ENCODE peak calls at places on chromosome 22, in nine cellular contexts. One of them, this sample, is unnamed.

GRCh38 chr22:36328635-36329216 is 59.0 kb downstream of the MYH9 start:
- DNase-seq in cardiac fibroblast: peak; percentile 97
- DNase-seq in transverse colon: peak; percentile 56
- DNase-seq in AG09309: peak; percentile 63
- DNase-seq in MCF 10A: peak; percentile 87
- DNase-seq in thoracic aorta: peak; percentile 62
- DNase-seq in H9: no peak
- DNase-seq in lung: peak; percentile 57
- DNase-seq in endothelial cell: no peak
- DNase-seq in this sample: no peak

GRCh38 chr22:27207907-27208306 is 550.5 kb downstream of the MIAT start:
- DNase-seq in cardiac fibroblast: peak; percentile 87
- DNase-seq in transverse colon: no peak
- DNase-seq in AG09309: peak; percentile 24
- DNase-seq in MCF 10A: peak; percentile 73
- DNase-seq in thoracic aorta: no peak
- DNase-seq in H9: no peak
- DNase-seq in lung: no peak
- DNase-seq in endothelial cell: no peak
- DNase-seq in this sample: no peak

GRCh38 chr22:39731481-39731880 is 160.9 kb downstream of the CACNA1I start:
- DNase-seq in cardiac fibroblast: no peak
- DNase-seq in transverse colon: no peak
- DNase-seq in AG09309: no peak
- DNase-seq in MCF 10A: no peak
- DNase-seq in thoracic aorta: no peak
- DNase-seq in H9: no peak
- DNase-seq in lung: no peak
- DNase-seq in endothelial cell: no peak
- DNase-seq in this sample: no peak

GRCh38 chr22:36301384-36301828 is 48.5 kb downstream of the APOL1 start:
- DNase-seq in cardiac fibroblast: peak; percentile 67
- DNase-seq in transverse colon: peak; percentile 85
- DNase-seq in AG09309: no peak
- DNase-seq in MCF 10A: peak; percentile 73
- DNase-seq in thoracic aorta: no peak
- DNase-seq in H9: peak; percentile 93
- DNase-seq in lung: peak; percentile 75
- DNase-seq in endothelial cell: peak; percentile 79
- DNase-seq in this sample: peak; percentile 84

GRCh38 chr22:37242395-37242918 is 1.6 kb downstream of the RAC2 start:
- DNase-seq in cardiac fibroblast: peak; percentile 61
- DNase-seq in transverse colon: peak; percentile 82
- DNase-seq in AG09309: no peak
- DNase-seq in MCF 10A: peak; percentile 41
- DNase-seq in thoracic aorta: peak; percentile 23
- DNase-seq in H9: no peak
- DNase-seq in lung: peak; percentile 78
- DNase-seq in endothelial cell: no peak
- DNase-seq in this sample: no peak

GRCh38 chr22:32352681-32353080 is 5.0 kb upstream of the RFPL3 start:
- DNase-seq in cardiac fibroblast: no peak
- DNase-seq in transverse colon: no peak
- DNase-seq in AG09309: no peak
- DNase-seq in MCF 10A: no peak
- DNase-seq in thoracic aorta: no peak
- DNase-seq in H9: no peak
- DNase-seq in lung: no peak
- DNase-seq in endothelial cell: no peak
- DNase-seq in this sample: no peak

GRCh38 chr22:27804683-27805297 is 3.2 kb upstream of the MN1 start:
- DNase-seq in cardiac fibroblast: peak; percentile 78
- DNase-seq in transverse colon: peak; percentile 62
- DNase-seq in AG09309: peak; percentile 18
- DNase-seq in MCF 10A: peak; percentile 51
- DNase-seq in thoracic aorta: no peak
- DNase-seq in H9: peak; percentile 79
- DNase-seq in lung: peak; percentile 46
- DNase-seq in endothelial cell: peak; percentile 78
- DNase-seq in this sample: no peak

GRCh38 chr22:27299181-27300085 is 502.1 kb downstream of the MN1 start:
- DNase-seq in cardiac fibroblast: no peak
- DNase-seq in transverse colon: no peak
- DNase-seq in AG09309: no peak
- DNase-seq in MCF 10A: no peak
- DNase-seq in thoracic aorta: no peak
- DNase-seq in H9: no peak
- DNase-seq in lung: no peak
- DNase-seq in endothelial cell: no peak
- DNase-seq in this sample: no peak

GRCh38 chr22:29790061-29790460 is 22.9 kb downstream of the UQCR10 start:
- DNase-seq in cardiac fibroblast: no peak
- DNase-seq in transverse colon: no peak
- DNase-seq in AG09309: no peak
- DNase-seq in MCF 10A: no peak
- DNase-seq in thoracic aorta: no peak
- DNase-seq in H9: no peak
- DNase-seq in lung: no peak
- DNase-seq in endothelial cell: no peak
- DNase-seq in this sample: no peak
- TF ChIP-seq CTCF in cardiac fibroblast: no peak
- TF ChIP-seq CTCF in transverse colon: no peak
- TF ChIP-seq CTCF in AG09309: no peak
- TF ChIP-seq CTCF in MCF 10A: no peak
- TF ChIP-seq CTCF in thoracic aorta: no peak
- TF ChIP-seq CTCF in H9: no peak
- TF ChIP-seq CTCF in lung: no peak
- TF ChIP-seq CTCF in endothelial cell: no peak
- TF ChIP-seq CTCF in this sample: no peak

GRCh38 chr22:29305836-29306174 is 645 bp upstream of the GAS2L1 start:
- DNase-seq in cardiac fibroblast: no peak
- DNase-seq in transverse colon: no peak
- DNase-seq in AG09309: no peak
- DNase-seq in MCF 10A: no peak
- DNase-seq in thoracic aorta: no peak
- DNase-seq in H9: no peak
- DNase-seq in lung: no peak
- DNase-seq in endothelial cell: no peak
- DNase-seq in this sample: no peak

GRCh38 chr22:29306175-29306829 is at the start of gene GAS2L1:
- DNase-seq in cardiac fibroblast: peak; percentile 80
- DNase-seq in transverse colon: peak; percentile 89
- DNase-seq in AG09309: peak; percentile 21
- DNase-seq in MCF 10A: peak; percentile 81
- DNase-seq in thoracic aorta: no peak
- DNase-seq in H9: peak; percentile 84
- DNase-seq in lung: peak; percentile 77
- DNase-seq in endothelial cell: peak; percentile 88
- DNase-seq in this sample: peak; percentile 84

GRCh38 chr22:29308148-29308790 is 1.8 kb downstream of the GAS2L1 start:
- DNase-seq in cardiac fibroblast: no peak
- DNase-seq in transverse colon: no peak
- DNase-seq in AG09309: no peak
- DNase-seq in MCF 10A: peak; percentile 33
- DNase-seq in thoracic aorta: no peak
- DNase-seq in H9: no peak
- DNase-seq in lung: no peak
- DNase-seq in endothelial cell: no peak
- DNase-seq in this sample: peak; percentile 72

GRCh38 chr22:29307658-29308147 is 1.3 kb downstream of the GAS2L1 start:
- DNase-seq in cardiac fibroblast: no peak
- DNase-seq in transverse colon: no peak
- DNase-seq in AG09309: no peak
- DNase-seq in MCF 10A: peak; percentile 23
- DNase-seq in thoracic aorta: no peak
- DNase-seq in H9: no peak
- DNase-seq in lung: no peak
- DNase-seq in endothelial cell: no peak
- DNase-seq in this sample: no peak

DNA sequence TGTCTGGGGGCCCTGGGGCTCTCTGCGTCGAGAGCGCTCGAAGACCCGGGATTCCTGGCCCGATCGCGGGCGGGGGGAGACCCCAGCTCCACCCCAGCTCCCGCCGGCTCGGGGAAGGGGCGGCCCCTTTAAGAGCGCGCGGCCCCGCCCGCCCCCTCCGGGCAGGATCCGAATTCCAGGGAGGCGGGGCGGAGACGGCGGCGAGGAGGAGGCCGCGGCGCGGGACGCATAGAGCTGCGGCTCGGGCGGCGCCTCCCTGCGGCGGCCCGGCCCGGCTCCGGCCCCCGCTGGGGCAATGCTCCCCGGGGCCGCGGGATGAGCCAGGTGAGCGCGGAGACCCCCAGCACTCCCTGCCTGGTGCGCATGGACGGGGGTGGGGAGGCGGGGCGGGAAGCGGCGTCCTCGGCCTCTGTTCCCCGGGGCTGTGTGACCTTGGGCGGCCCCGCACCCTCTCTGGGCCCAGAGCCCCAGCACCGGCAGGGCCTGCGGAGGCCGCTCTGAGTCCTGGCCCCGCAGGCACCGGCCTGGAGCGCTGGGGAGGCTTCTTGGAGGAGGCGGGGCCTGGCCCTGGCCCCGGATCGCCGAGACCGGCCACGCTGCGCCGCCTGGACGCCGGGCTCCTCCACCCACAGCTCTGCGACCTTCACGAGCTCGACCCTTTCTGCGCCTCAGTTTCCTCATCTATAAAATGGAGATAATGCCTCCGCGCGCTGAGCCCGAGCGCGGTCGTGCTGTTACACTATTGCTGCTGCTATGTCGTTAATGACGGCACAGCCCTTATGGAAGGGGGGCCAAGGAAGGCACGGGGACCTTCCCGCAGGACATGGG is 594 bp downstream of the GAS2L1 start:
- DNase-seq in cardiac fibroblast: peak; percentile 70
- DNase-seq in transverse colon: peak; percentile 85
- DNase-seq in AG09309: peak; percentile 8
- DNase-seq in MCF 10A: peak; percentile 81
- DNase-seq in thoracic aorta: no peak
- DNase-seq in H9: peak; percentile 80
- DNase-seq in lung: peak; percentile 73
- DNase-seq in endothelial cell: peak; percentile 85
- DNase-seq in this sample: peak; percentile 88
- TF ChIP-seq CTCF in cardiac fibroblast: no peak
- TF ChIP-seq CTCF in transverse colon: peak; percentile 8
- TF ChIP-seq CTCF in AG09309: no peak
- TF ChIP-seq CTCF in MCF 10A: no peak
- TF ChIP-seq CTCF in thoracic aorta: no peak
- TF ChIP-seq CTCF in H9: no peak
- TF ChIP-seq CTCF in lung: no peak
- TF ChIP-seq CTCF in endothelial cell: no peak
- TF ChIP-seq CTCF in this sample: no peak

GRCh38 chr22:43205261-43205691 is 18.3 kb upstream of the TTLL12 start:
- DNase-seq in cardiac fibroblast: no peak
- DNase-seq in transverse colon: no peak
- DNase-seq in AG09309: no peak
- DNase-seq in MCF 10A: no peak
- DNase-seq in thoracic aorta: no peak
- DNase-seq in H9: no peak
- DNase-seq in lung: no peak
- DNase-seq in endothelial cell: no peak
- DNase-seq in this sample: no peak

GRCh38 chr22:43202326-43202725 is 15.4 kb upstream of the TTLL12 start:
- DNase-seq in cardiac fibroblast: no peak
- DNase-seq in transverse colon: no peak
- DNase-seq in AG09309: no peak
- DNase-seq in MCF 10A: no peak
- DNase-seq in thoracic aorta: no peak
- DNase-seq in H9: no peak
- DNase-seq in lung: no peak
- DNase-seq in endothelial cell: no peak
- DNase-seq in this sample: no peak

GRCh38 chr22:43201486-43202219 is 14.7 kb upstream of the TTLL12 start:
- DNase-seq in cardiac fibroblast: no peak
- DNase-seq in transverse colon: no peak
- DNase-seq in AG09309: no peak
- DNase-seq in MCF 10A: no peak
- DNase-seq in thoracic aorta: no peak
- DNase-seq in H9: no peak
- DNase-seq in lung: no peak
- DNase-seq in endothelial cell: no peak
- DNase-seq in this sample: no peak

GRCh38 chr22:43202756-43203155 is 15.8 kb upstream of the TTLL12 start:
- DNase-seq in cardiac fibroblast: no peak
- DNase-seq in transverse colon: no peak
- DNase-seq in AG09309: no peak
- DNase-seq in MCF 10A: no peak
- DNase-seq in thoracic aorta: no peak
- DNase-seq in H9: no peak
- DNase-seq in lung: no peak
- DNase-seq in endothelial cell: no peak
- DNase-seq in this sample: no peak

GRCh38 chr22:43203471-43203981 is 16.6 kb upstream of the TTLL12 start:
- DNase-seq in cardiac fibroblast: no peak
- DNase-seq in transverse colon: no peak
- DNase-seq in AG09309: no peak
- DNase-seq in MCF 10A: no peak
- DNase-seq in thoracic aorta: no peak
- DNase-seq in H9: peak; percentile 92
- DNase-seq in lung: no peak
- DNase-seq in endothelial cell: no peak
- DNase-seq in this sample: no peak
- TF ChIP-seq CTCF in cardiac fibroblast: no peak
- TF ChIP-seq CTCF in transverse colon: no peak
- TF ChIP-seq CTCF in AG09309: no peak
- TF ChIP-seq CTCF in MCF 10A: no peak
- TF ChIP-seq CTCF in thoracic aorta: no peak
- TF ChIP-seq CTCF in H9: peak; percentile 62
- TF ChIP-seq CTCF in lung: no peak
- TF ChIP-seq CTCF in endothelial cell: no peak
- TF ChIP-seq CTCF in this sample: no peak

GRCh38 chr22:44314425-44315067 is 1.8 kb upstream of the SHISAL1 start:
- DNase-seq in cardiac fibroblast: no peak
- DNase-seq in transverse colon: no peak
- DNase-seq in AG09309: no peak
- DNase-seq in MCF 10A: no peak
- DNase-seq in thoracic aorta: no peak
- DNase-seq in H9: no peak
- DNase-seq in lung: no peak
- DNase-seq in endothelial cell: no peak
- DNase-seq in this sample: no peak

GRCh38 chr22:44317886-44318637 is 5.3 kb upstream of the SHISAL1 start:
- DNase-seq in cardiac fibroblast: no peak
- DNase-seq in transverse colon: no peak
- DNase-seq in AG09309: no peak
- DNase-seq in MCF 10A: no peak
- DNase-seq in thoracic aorta: no peak
- DNase-seq in H9: no peak
- DNase-seq in lung: no peak
- DNase-seq in endothelial cell: no peak
- DNase-seq in this sample: no peak

GRCh38 chr22:44317163-44317455 is 4.4 kb upstream of the SHISAL1 start:
- DNase-seq in cardiac fibroblast: no peak
- DNase-seq in transverse colon: no peak
- DNase-seq in AG09309: no peak
- DNase-seq in MCF 10A: no peak
- DNase-seq in thoracic aorta: no peak
- DNase-seq in H9: no peak
- DNase-seq in lung: no peak
- DNase-seq in endothelial cell: no peak
- DNase-seq in this sample: no peak

GRCh38 chr22:44318751-44319150 is 6.0 kb upstream of the SHISAL1 start:
- DNase-seq in cardiac fibroblast: no peak
- DNase-seq in transverse colon: no peak
- DNase-seq in AG09309: no peak
- DNase-seq in MCF 10A: no peak
- DNase-seq in thoracic aorta: no peak
- DNase-seq in H9: no peak
- DNase-seq in lung: no peak
- DNase-seq in endothelial cell: no peak
- DNase-seq in this sample: no peak

DNA sequence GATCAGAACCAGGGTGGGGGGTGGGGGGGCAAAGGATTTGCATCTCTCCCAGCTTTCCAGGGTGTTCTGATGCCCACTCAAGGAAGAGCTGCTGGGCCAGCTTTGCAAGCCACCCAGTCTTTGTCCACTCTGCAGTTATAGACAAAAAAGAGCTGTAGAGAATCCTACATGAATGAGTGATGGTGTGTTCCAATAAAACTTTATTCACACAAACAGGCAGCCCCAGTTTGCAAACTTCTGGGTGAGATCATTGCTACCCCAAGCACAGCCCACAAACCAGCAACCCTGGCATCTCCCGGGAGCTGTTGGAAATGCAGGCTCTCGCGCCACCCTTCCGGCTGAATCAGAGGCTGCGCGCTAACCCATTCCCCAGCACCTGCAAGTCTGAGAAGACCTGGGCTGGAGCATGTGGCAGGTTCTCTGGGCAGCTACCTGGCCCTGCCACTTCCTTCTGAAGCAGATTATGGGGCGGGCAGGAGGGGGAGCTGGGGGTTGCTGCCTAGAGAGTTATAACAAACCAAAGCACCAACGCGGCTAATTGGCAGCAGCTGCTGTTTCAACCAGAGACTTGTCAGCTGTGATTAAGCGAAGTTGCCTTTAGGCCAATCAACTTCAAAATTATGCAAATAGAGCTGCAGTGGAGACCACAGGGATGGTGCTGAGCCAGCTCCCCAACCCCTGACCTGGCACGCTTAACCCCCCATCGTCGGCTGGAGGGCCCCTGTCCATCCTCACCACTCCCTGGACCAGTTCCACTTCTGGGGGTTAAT is 3.8 kb upstream of the SHISAL1 start:
- DNase-seq in cardiac fibroblast: no peak
- DNase-seq in transverse colon: no peak
- DNase-seq in AG09309: no peak
- DNase-seq in MCF 10A: no peak
- DNase-seq in thoracic aorta: no peak
- DNase-seq in H9: no peak
- DNase-seq in lung: no peak
- DNase-seq in endothelial cell: no peak
- DNase-seq in this sample: no peak
- TF ChIP-seq CTCF in cardiac fibroblast: no peak
- TF ChIP-seq CTCF in transverse colon: no peak
- TF ChIP-seq CTCF in AG09309: no peak
- TF ChIP-seq CTCF in MCF 10A: no peak
- TF ChIP-seq CTCF in thoracic aorta: no peak
- TF ChIP-seq CTCF in H9: no peak
- TF ChIP-seq CTCF in lung: no peak
- TF ChIP-seq CTCF in endothelial cell: no peak
- TF ChIP-seq CTCF in this sample: no peak